ENCODE peak calls at places on chromosome X, in eight cellular contexts. Y is mesenchymal stem cell, T is MM.1S, W is PC-3, N is neuronal stem cell, S is IMR-90, F is astrocyte, Q is hepatocyte. U is an unnamed sample.

GRCh38 chrX:24647257-24648058 is at the start of gene PCYT1B:
- DNase-seq in T (peak; percentile 66), Y (peak; percentile 71), Q (peak; percentile 86), W (no peak), S (peak; percentile 49), F (peak; percentile 68), N (no peak), U (peak; percentile 91)

GRCh38 chrX:103399744-103400143 is 23.4 kb downstream of the BEX3 start:
- DNase-seq in F (no peak), T (no peak), Q (no peak), N (no peak), S (no peak), W (peak; percentile 78), Y (no peak), U (no peak)

GRCh38 chrX:26597981-26598380 is 382.0 kb downstream of the MAGEB5 start:
- DNase-seq in N (no peak), F (no peak), Q (no peak), W (peak; percentile 16), S (peak; percentile 22), T (no peak), Y (no peak), U (no peak)

GRCh38 chrX:135287266-135287823 is 21.9 kb upstream of the ETDC start:
- DNase-seq in Y (no peak), T (no peak), S (no peak), F (no peak), N (no peak), Q (no peak), W (no peak), U (no peak)

GRCh38 chrX:103276581-103277002 is at the start of gene TCEAL5:
- DNase-seq in Q (no peak), T (no peak), S (no peak), F (no peak), N (no peak), W (no peak), Y (no peak), U (no peak)

GRCh38 chrX:9135901-9136510 is 102.1 kb upstream of the FAM9B start:
- DNase-seq in Q (no peak), N (no peak), Y (peak; percentile 26), S (peak; percentile 67), W (no peak), F (peak; percentile 25), T (no peak), U (no peak)

GRCh38 chrX:150692296-150692695 is 900 bp upstream of the MTMR1 start:
- DNase-seq in N (no peak), W (no peak), F (no peak), Q (no peak), S (no peak), T (no peak), Y (no peak), U (no peak)

GRCh38 chrX:39480966-39481365 is 616.8 kb downstream of the BCOR start:
- DNase-seq in W (no peak), S (no peak), Y (no peak), N (no peak), T (no peak), Q (no peak), F (no peak), U (no peak)

GRCh38 chrX:68732906-68733493 is 85.5 kb downstream of the STARD8 start:
- DNase-seq in S (peak; percentile 31), N (peak; percentile 49), W (peak; percentile 71), Y (peak; percentile 40), F (peak; percentile 2), Q (peak; percentile 71), T (peak; percentile 36), U (peak; percentile 68)

GRCh38 chrX:64204252-64204651 is 1.3 kb downstream of the AMER1 start:
- DNase-seq in S (peak; percentile 1), N (no peak), Q (peak; percentile 31), W (no peak), F (no peak), T (no peak), Y (peak; percentile 2), U (peak; percentile 4)

GRCh38 chrX:21225643-21226042 is 148.6 kb upstream of the CNKSR2 start:
- DNase-seq in F (no peak), T (no peak), Q (no peak), N (no peak), Y (no peak), W (peak; percentile 48), S (no peak), U (no peak)

GRCh38 chrX:20454117-20454516 is 187.4 kb upstream of the RPS6KA3 start:
- DNase-seq in F (peak; percentile 24), T (no peak), N (no peak), S (peak; percentile 25), W (peak; percentile 33), Y (peak; percentile 49), Q (no peak), U (peak; percentile 19)

GRCh38 chrX:85914431-85914830 is 132.9 kb downstream of the CHM start:
- DNase-seq in S (no peak), F (no peak), T (no peak), Y (no peak), N (no peak), Q (no peak), W (no peak), U (no peak)

GRCh38 chrX:17488036-17488435 is 113.0 kb downstream of the NHS start:
- DNase-seq in N (no peak), Y (no peak), F (peak; percentile 33), W (no peak), T (no peak), S (peak; percentile 34), Q (no peak), U (no peak)

GRCh38 chrX:134622056-134622812 is 36.0 kb downstream of the PLAC1 start:
- DNase-seq in S (peak; percentile 89), Y (peak; percentile 87), F (peak; percentile 89), T (peak; percentile 93), W (peak; percentile 86), N (no peak), Q (peak; percentile 40), U (peak; percentile 84)

GRCh38 chrX:24259544-24260240 is 54.2 kb downstream of the SUPT20HL2 start:
- DNase-seq in T (peak; percentile 32), N (no peak), W (peak; percentile 67), Y (peak; percentile 67), F (peak; percentile 52), S (peak; percentile 80), Q (peak; percentile 87), U (peak; percentile 56)

GRCh38 chrX:69163936-69164741 is 1.1 kb downstream of the PJA1 start:
- DNase-seq in Y (peak; percentile 19), F (no peak), Q (peak; percentile 51), N (no peak), W (no peak), S (no peak), T (no peak), U (peak; percentile 64)

GRCh38 chrX:107675823-107676555 is 47.7 kb downstream of the PRPS1 start:
- DNase-seq in Y (peak; percentile 89), S (peak; percentile 35), T (peak; percentile 56), F (no peak), Q (peak; percentile 61), W (no peak), N (no peak), U (no peak)

GRCh38 chrX:112746812-112747630 is 67.3 kb upstream of the LHFPL1 start:
- DNase-seq in T (no peak), F (peak; percentile 54), Y (peak; percentile 64), N (no peak), S (peak; percentile 31), W (no peak), Q (peak; percentile 36), U (no peak)

GRCh38 chrX:25442501-25442900 is 426.7 kb upstream of the ARX start:
- DNase-seq in T (no peak), N (no peak), Q (peak; percentile 6), F (no peak), S (no peak), W (peak; percentile 4), Y (no peak), U (peak; percentile 4)

GRCh38 chrX:7233632-7234406 is 85.9 kb upstream of the PUDP start:
- DNase-seq in S (no peak), W (no peak), F (no peak), N (no peak), T (no peak), Q (no peak), Y (no peak), U (no peak)

GRCh38 chrX:38086451-38087215 is 80.3 kb downstream of the SYTL5 start:
- DNase-seq in W (no peak), N (no peak), Q (no peak), Y (no peak), F (peak; percentile 83), T (peak; percentile 16), S (no peak), U (no peak)

GRCh38 chrX:143663755-143664154 is 27.9 kb upstream of the SLITRK4 start:
- DNase-seq in T (no peak), N (no peak), Y (no peak), S (no peak), W (no peak), F (no peak), Q (no peak), U (peak; percentile 74)

GRCh38 chrX:67636532-67636931 is 92.7 kb downstream of the AR start:
- DNase-seq in Q (no peak), Y (peak; percentile 11), F (peak; percentile 8), T (no peak), N (no peak), S (no peak), W (no peak), U (peak; percentile 45)

GRCh38 chrX:117522725-117523700 is 593.6 kb downstream of the KLHL13 start:
- DNase-seq in W (no peak), N (no peak), Q (no peak), F (no peak), T (no peak), Y (no peak), S (no peak), U (no peak)

GRCh38 chrX:132741706-132742105 is 216.7 kb downstream of the HS6ST2 start:
- DNase-seq in F (no peak), Q (no peak), N (no peak), T (no peak), W (peak; percentile 67), S (no peak), Y (peak; percentile 7), U (no peak)
- H3K4me2 ChIP-seq in F (no peak overlapping the region), Q (no peak overlapping the region), N (no peak overlapping the region), T (no peak overlapping the region), W (peak overlapping the region; percentile 50), S (no peak overlapping the region), Y (no peak overlapping the region), U (no peak overlapping the region)

DNA sequence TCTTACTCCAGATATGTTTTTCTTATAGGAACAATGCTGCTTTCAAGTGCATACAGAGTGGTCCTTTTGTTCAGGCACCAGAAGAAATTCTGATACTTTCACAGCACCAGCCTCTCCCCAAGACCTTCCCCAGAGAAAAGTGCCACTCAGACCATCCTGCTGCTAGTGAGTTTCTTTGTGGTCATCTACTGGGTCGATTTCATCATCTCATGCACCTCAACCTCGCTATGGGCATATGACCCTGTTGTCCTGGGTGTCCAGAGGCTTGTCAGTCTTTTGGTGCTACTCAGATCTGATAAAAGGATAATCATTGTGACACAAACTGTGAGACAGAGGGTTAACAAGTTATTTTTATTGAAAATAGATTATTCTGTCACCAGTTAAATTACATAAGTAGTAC is 39.5 kb downstream of the WDR13 start:
- DNase-seq in S (no peak), Q (no peak), F (no peak), Y (no peak), T (no peak), N (no peak), W (no peak), U (no peak)
- H3K4me2 ChIP-seq in S (no peak overlapping the region), Q (no peak overlapping the region), F (no peak overlapping the region), Y (no peak overlapping the region), T (no peak overlapping the region), N (no peak overlapping the region), W (no peak overlapping the region), U (no peak overlapping the region)

GRCh38 chrX:65643786-65644111 is 23.7 kb upstream of the MSN start:
- DNase-seq in S (no peak), W (no peak), T (no peak), Q (no peak), F (no peak), N (no peak), Y (no peak), U (no peak)
- H3K4me2 ChIP-seq in S (no peak overlapping the region), W (peak overlapping the region; percentile 62), T (no peak overlapping the region), Q (no peak overlapping the region), F (no peak overlapping the region), N (no peak overlapping the region), Y (no peak overlapping the region), U (no peak overlapping the region)

GRCh38 chrX:120755066-120755846 is 120.4 kb downstream of the CT47B1 start:
- DNase-seq in N (no peak), S (no peak), T (peak; percentile 76), W (no peak), Y (no peak), F (no peak), Q (peak; percentile 39), U (no peak)
- H3K4me2 ChIP-seq in N (no peak overlapping the region), S (no peak overlapping the region), T (peak overlapping the region; percentile 18), W (no peak overlapping the region), Y (no peak overlapping the region), F (no peak overlapping the region), Q (no peak overlapping the region), U (no peak overlapping the region)